ENCODE peak calls at places on chromosomes 1 and 21, in eight cellular contexts. One of them, this sample, is unnamed.

GRCh38 chr1:222618880-222619321 is 1.0 kb downstream of the MIA3 start:
- DNase-seq in mammary epithelial cell: peak
- DNase-seq in stomach: no peak
- DNase-seq in esophagus squamous epithelium: no peak
- DNase-seq in astrocyte of the cerebellum: no peak
- DNase-seq in uterus: no peak
- DNase-seq in AG04449: no peak
- DNase-seq in cardiac fibroblast: peak
- DNase-seq in this sample: peak

GRCh38 chr1:180310095-180310494 is 80.0 kb downstream of the LHX4 start:
- DNase-seq in mammary epithelial cell: peak
- DNase-seq in stomach: no peak
- DNase-seq in esophagus squamous epithelium: no peak
- DNase-seq in astrocyte of the cerebellum: no peak
- DNase-seq in uterus: no peak
- DNase-seq in AG04449: no peak
- DNase-seq in cardiac fibroblast: peak
- DNase-seq in this sample: no peak

GRCh38 chr1:235161685-235162327 is 756 bp upstream of the RBM34 start:
- DNase-seq in mammary epithelial cell: no peak
- DNase-seq in stomach: no peak
- DNase-seq in esophagus squamous epithelium: no peak
- DNase-seq in astrocyte of the cerebellum: no peak
- DNase-seq in uterus: no peak
- DNase-seq in AG04449: no peak
- DNase-seq in cardiac fibroblast: no peak
- DNase-seq in this sample: no peak

GRCh38 chr1:7670334-7671145 is 100.6 kb upstream of the VAMP3 start:
- DNase-seq in mammary epithelial cell: no peak
- DNase-seq in stomach: no peak
- DNase-seq in esophagus squamous epithelium: no peak
- DNase-seq in astrocyte of the cerebellum: no peak
- DNase-seq in uterus: no peak
- DNase-seq in AG04449: no peak
- DNase-seq in cardiac fibroblast: peak
- DNase-seq in this sample: no peak

GRCh38 chr21:10273196-10273595 is 248.2 kb upstream of the TPTE start:
- DNase-seq in mammary epithelial cell: no peak
- DNase-seq in stomach: no peak
- DNase-seq in esophagus squamous epithelium: no peak
- DNase-seq in astrocyte of the cerebellum: no peak
- DNase-seq in uterus: no peak
- DNase-seq in AG04449: no peak
- DNase-seq in cardiac fibroblast: peak
- DNase-seq in this sample: no peak

GRCh38 chr1:46539968-46540367 is 11.5 kb downstream of the KNCN start:
- DNase-seq in mammary epithelial cell: peak
- DNase-seq in stomach: no peak
- DNase-seq in esophagus squamous epithelium: no peak
- DNase-seq in astrocyte of the cerebellum: no peak
- DNase-seq in uterus: no peak
- DNase-seq in AG04449: no peak
- DNase-seq in cardiac fibroblast: peak
- DNase-seq in this sample: no peak

GRCh38 chr21:16082038-16082816 is 352.4 kb downstream of the USP25 start:
- DNase-seq in mammary epithelial cell: no peak
- DNase-seq in stomach: no peak
- DNase-seq in esophagus squamous epithelium: no peak
- DNase-seq in astrocyte of the cerebellum: no peak
- DNase-seq in uterus: no peak
- DNase-seq in AG04449: no peak
- DNase-seq in cardiac fibroblast: peak
- DNase-seq in this sample: no peak

GRCh38 chr1:32813941-32814739 is 3.0 kb downstream of the YARS1 start:
- DNase-seq in mammary epithelial cell: no peak
- DNase-seq in stomach: no peak
- DNase-seq in esophagus squamous epithelium: no peak
- DNase-seq in astrocyte of the cerebellum: no peak
- DNase-seq in uterus: no peak
- DNase-seq in AG04449: no peak
- DNase-seq in cardiac fibroblast: peak
- DNase-seq in this sample: no peak

GRCh38 chr1:44251989-44252625 is 38.8 kb downstream of the DMAP1 start:
- DNase-seq in mammary epithelial cell: no peak
- DNase-seq in stomach: no peak
- DNase-seq in esophagus squamous epithelium: no peak
- DNase-seq in astrocyte of the cerebellum: no peak
- DNase-seq in uterus: no peak
- DNase-seq in AG04449: no peak
- DNase-seq in cardiac fibroblast: no peak
- DNase-seq in this sample: no peak

GRCh38 chr1:19903621-19904020 is 19.8 kb downstream of the PLA2G2E start:
- DNase-seq in mammary epithelial cell: peak
- DNase-seq in stomach: no peak
- DNase-seq in esophagus squamous epithelium: no peak
- DNase-seq in astrocyte of the cerebellum: no peak
- DNase-seq in uterus: no peak
- DNase-seq in AG04449: no peak
- DNase-seq in cardiac fibroblast: no peak
- DNase-seq in this sample: no peak

GRCh38 chr1:175801979-175802378 is 58.6 kb upstream of the TNR start:
- DNase-seq in mammary epithelial cell: no peak
- DNase-seq in stomach: no peak
- DNase-seq in esophagus squamous epithelium: no peak
- DNase-seq in astrocyte of the cerebellum: no peak
- DNase-seq in uterus: no peak
- DNase-seq in AG04449: no peak
- DNase-seq in cardiac fibroblast: no peak
- DNase-seq in this sample: no peak

GRCh38 chr1:175804556-175804955 is 61.2 kb upstream of the TNR start:
- DNase-seq in mammary epithelial cell: no peak
- DNase-seq in stomach: no peak
- DNase-seq in esophagus squamous epithelium: no peak
- DNase-seq in astrocyte of the cerebellum: no peak
- DNase-seq in uterus: no peak
- DNase-seq in AG04449: no peak
- DNase-seq in cardiac fibroblast: no peak
- DNase-seq in this sample: no peak

GRCh38 chr1:175797576-175797975 is 54.2 kb upstream of the TNR start:
- DNase-seq in mammary epithelial cell: no peak
- DNase-seq in stomach: no peak
- DNase-seq in esophagus squamous epithelium: no peak
- DNase-seq in astrocyte of the cerebellum: no peak
- DNase-seq in uterus: no peak
- DNase-seq in AG04449: no peak
- DNase-seq in cardiac fibroblast: no peak
- DNase-seq in this sample: no peak

GRCh38 chr1:175803413-175803812 is 60.0 kb upstream of the TNR start:
- DNase-seq in mammary epithelial cell: no peak
- DNase-seq in stomach: no peak
- DNase-seq in esophagus squamous epithelium: no peak
- DNase-seq in astrocyte of the cerebellum: no peak
- DNase-seq in uterus: no peak
- DNase-seq in AG04449: no peak
- DNase-seq in cardiac fibroblast: no peak
- DNase-seq in this sample: no peak

DNA sequence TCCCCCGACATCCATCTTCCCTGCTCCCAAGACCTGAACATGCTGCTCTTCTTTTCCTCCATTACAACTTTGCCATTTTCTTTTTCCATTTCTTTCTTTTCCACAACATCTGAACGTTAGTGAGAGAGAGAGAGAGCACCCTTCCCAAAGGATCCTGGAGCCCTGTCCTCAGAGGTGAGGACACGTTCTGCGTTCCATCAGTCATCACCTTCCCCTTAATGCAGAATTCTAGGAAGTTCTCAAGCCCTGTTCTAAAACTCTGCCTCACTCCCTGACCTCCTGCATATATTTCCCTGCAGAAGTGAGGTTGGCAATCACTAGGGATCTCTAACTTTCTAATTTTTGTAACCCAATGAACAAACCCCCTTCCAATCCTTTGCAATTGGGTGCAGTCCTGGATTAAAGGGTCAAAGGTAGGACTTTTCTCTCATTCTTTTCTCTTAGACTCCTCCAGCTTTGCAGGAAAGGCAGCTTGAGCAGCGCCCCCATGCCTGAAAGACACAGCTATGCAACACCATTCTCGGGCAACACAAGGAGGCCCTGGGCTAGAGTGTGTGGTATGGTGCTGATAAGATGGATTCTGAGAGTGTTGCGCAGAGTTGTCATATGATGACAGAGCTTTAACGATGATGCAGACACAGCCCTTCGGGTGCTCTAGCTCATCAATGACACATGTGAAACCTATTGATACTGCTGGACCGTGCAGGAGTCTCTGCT is 59.2 kb upstream of the TNR start:
- DNase-seq in mammary epithelial cell: no peak
- DNase-seq in stomach: no peak
- DNase-seq in esophagus squamous epithelium: no peak
- DNase-seq in astrocyte of the cerebellum: no peak
- DNase-seq in uterus: no peak
- DNase-seq in AG04449: no peak
- DNase-seq in cardiac fibroblast: no peak
- DNase-seq in this sample: no peak
- TF ChIP-seq CTCF in mammary epithelial cell: no peak
- TF ChIP-seq CTCF in stomach: no peak
- TF ChIP-seq CTCF in esophagus squamous epithelium: no peak
- TF ChIP-seq CTCF in astrocyte of the cerebellum: no peak
- TF ChIP-seq CTCF in uterus: no peak
- TF ChIP-seq CTCF in AG04449: no peak
- TF ChIP-seq CTCF in cardiac fibroblast: no peak
- TF ChIP-seq CTCF in this sample: no peak

GRCh38 chr1:17265162-17265561 is 16.3 kb downstream of the PADI3 start:
- DNase-seq in mammary epithelial cell: peak
- DNase-seq in stomach: no peak
- DNase-seq in esophagus squamous epithelium: no peak
- DNase-seq in astrocyte of the cerebellum: no peak
- DNase-seq in uterus: no peak
- DNase-seq in AG04449: no peak
- DNase-seq in cardiac fibroblast: no peak
- DNase-seq in this sample: no peak
- TF ChIP-seq CTCF in mammary epithelial cell: peak
- TF ChIP-seq CTCF in stomach: no peak
- TF ChIP-seq CTCF in esophagus squamous epithelium: no peak
- TF ChIP-seq CTCF in astrocyte of the cerebellum: no peak
- TF ChIP-seq CTCF in uterus: no peak
- TF ChIP-seq CTCF in AG04449: peak
- TF ChIP-seq CTCF in cardiac fibroblast: no peak
- TF ChIP-seq CTCF in this sample: no peak

GRCh38 chr1:70892140-70892539 is 155.5 kb downstream of the PTGER3 start:
- DNase-seq in mammary epithelial cell: no peak
- DNase-seq in stomach: no peak
- DNase-seq in esophagus squamous epithelium: no peak
- DNase-seq in astrocyte of the cerebellum: no peak
- DNase-seq in uterus: no peak
- DNase-seq in AG04449: no peak
- DNase-seq in cardiac fibroblast: no peak
- DNase-seq in this sample: no peak

GRCh38 chr1:70893381-70893780 is 154.2 kb downstream of the PTGER3 start:
- DNase-seq in mammary epithelial cell: no peak
- DNase-seq in stomach: no peak
- DNase-seq in esophagus squamous epithelium: no peak
- DNase-seq in astrocyte of the cerebellum: no peak
- DNase-seq in uterus: no peak
- DNase-seq in AG04449: no peak
- DNase-seq in cardiac fibroblast: no peak
- DNase-seq in this sample: no peak

GRCh38 chr1:70899735-70900134 is 147.9 kb downstream of the PTGER3 start:
- DNase-seq in mammary epithelial cell: no peak
- DNase-seq in stomach: no peak
- DNase-seq in esophagus squamous epithelium: no peak
- DNase-seq in astrocyte of the cerebellum: no peak
- DNase-seq in uterus: no peak
- DNase-seq in AG04449: no peak
- DNase-seq in cardiac fibroblast: no peak
- DNase-seq in this sample: no peak

GRCh38 chr1:70895531-70895930 is 152.1 kb downstream of the PTGER3 start:
- DNase-seq in mammary epithelial cell: no peak
- DNase-seq in stomach: no peak
- DNase-seq in esophagus squamous epithelium: no peak
- DNase-seq in astrocyte of the cerebellum: no peak
- DNase-seq in uterus: no peak
- DNase-seq in AG04449: no peak
- DNase-seq in cardiac fibroblast: no peak
- DNase-seq in this sample: no peak

GRCh38 chr1:70896224-70896623 is 151.4 kb downstream of the PTGER3 start:
- DNase-seq in mammary epithelial cell: no peak
- DNase-seq in stomach: no peak
- DNase-seq in esophagus squamous epithelium: no peak
- DNase-seq in astrocyte of the cerebellum: no peak
- DNase-seq in uterus: no peak
- DNase-seq in AG04449: no peak
- DNase-seq in cardiac fibroblast: no peak
- DNase-seq in this sample: no peak
- TF ChIP-seq CTCF in mammary epithelial cell: no peak
- TF ChIP-seq CTCF in stomach: no peak
- TF ChIP-seq CTCF in esophagus squamous epithelium: no peak
- TF ChIP-seq CTCF in astrocyte of the cerebellum: no peak
- TF ChIP-seq CTCF in uterus: no peak
- TF ChIP-seq CTCF in AG04449: peak
- TF ChIP-seq CTCF in cardiac fibroblast: no peak
- TF ChIP-seq CTCF in this sample: no peak

GRCh38 chr21:38863843-38864363 is 58.2 kb downstream of the ETS2 start:
- DNase-seq in mammary epithelial cell: no peak
- DNase-seq in stomach: no peak
- DNase-seq in esophagus squamous epithelium: no peak
- DNase-seq in astrocyte of the cerebellum: no peak
- DNase-seq in uterus: no peak
- DNase-seq in AG04449: no peak
- DNase-seq in cardiac fibroblast: no peak
- DNase-seq in this sample: no peak

GRCh38 chr21:38861006-38861405 is 55.3 kb downstream of the ETS2 start:
- DNase-seq in mammary epithelial cell: no peak
- DNase-seq in stomach: no peak
- DNase-seq in esophagus squamous epithelium: no peak
- DNase-seq in astrocyte of the cerebellum: no peak
- DNase-seq in uterus: no peak
- DNase-seq in AG04449: no peak
- DNase-seq in cardiac fibroblast: peak
- DNase-seq in this sample: no peak

GRCh38 chr21:38861989-38862683 is 56.4 kb downstream of the ETS2 start:
- DNase-seq in mammary epithelial cell: no peak
- DNase-seq in stomach: no peak
- DNase-seq in esophagus squamous epithelium: no peak
- DNase-seq in astrocyte of the cerebellum: peak
- DNase-seq in uterus: no peak
- DNase-seq in AG04449: no peak
- DNase-seq in cardiac fibroblast: no peak
- DNase-seq in this sample: no peak

GRCh38 chr21:38859852-38860251 is 54.1 kb downstream of the ETS2 start:
- DNase-seq in mammary epithelial cell: peak
- DNase-seq in stomach: no peak
- DNase-seq in esophagus squamous epithelium: no peak
- DNase-seq in astrocyte of the cerebellum: no peak
- DNase-seq in uterus: no peak
- DNase-seq in AG04449: no peak
- DNase-seq in cardiac fibroblast: no peak
- DNase-seq in this sample: no peak

DNA sequence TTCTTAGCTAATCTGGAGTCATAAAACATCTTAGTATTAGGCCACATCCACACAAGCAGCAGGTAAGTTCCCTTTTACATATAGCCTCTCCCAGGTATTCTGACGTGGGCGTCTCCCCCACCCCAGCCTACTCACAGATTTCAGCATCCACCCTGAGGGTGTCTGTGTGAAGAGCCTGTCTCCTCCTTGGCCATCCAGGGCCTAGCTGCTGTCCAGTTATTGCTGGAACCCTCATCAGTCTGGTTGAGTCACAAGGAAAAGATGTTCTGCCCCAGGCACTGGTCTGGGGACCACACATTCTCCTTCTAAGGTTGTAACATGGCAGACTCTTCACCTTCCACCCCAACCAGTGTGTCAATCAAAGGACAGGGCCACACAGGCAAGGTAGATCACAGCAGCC is 57.6 kb downstream of the ETS2 start:
- DNase-seq in mammary epithelial cell: no peak
- DNase-seq in stomach: no peak
- DNase-seq in esophagus squamous epithelium: no peak
- DNase-seq in astrocyte of the cerebellum: no peak
- DNase-seq in uterus: no peak
- DNase-seq in AG04449: no peak
- DNase-seq in cardiac fibroblast: no peak
- DNase-seq in this sample: no peak
- TF ChIP-seq CTCF in mammary epithelial cell: no peak
- TF ChIP-seq CTCF in stomach: no peak
- TF ChIP-seq CTCF in esophagus squamous epithelium: no peak
- TF ChIP-seq CTCF in astrocyte of the cerebellum: no peak
- TF ChIP-seq CTCF in uterus: no peak
- TF ChIP-seq CTCF in AG04449: no peak
- TF ChIP-seq CTCF in cardiac fibroblast: no peak
- TF ChIP-seq CTCF in this sample: no peak

This sample was measured in GM20000.